ENCODE peak calls at places on chromosomes 1 and 21, in six cellular contexts. One of them, this sample, is unnamed.

GRCh38 chr1:98388431-98388830 is 273.1 kb upstream of the SNX7 start:
- DNase-seq in stimulated activated CD8-positive, alpha-beta memory T cell treated with anti-CD3 and anti-CD28 coated beads, Interleukin-2, amount 100 ng/mL, for 1 hour: no peak
- DNase-seq in GM12891: no peak
- DNase-seq in activated CD4-positive, CD25-positive, alpha-beta regulatory T cell: no peak
- DNase-seq in progenitor cell of endocrine pancreas: no peak
- DNase-seq in WTC11: no peak
- DNase-seq in this sample: no peak

GRCh38 chr1:224631471-224632105 is 15.5 kb downstream of the CNIH3 start:
- DNase-seq in stimulated activated CD8-positive, alpha-beta memory T cell treated with anti-CD3 and anti-CD28 coated beads, Interleukin-2, amount 100 ng/mL, for 1 hour: no peak
- DNase-seq in GM12891: no peak
- DNase-seq in activated CD4-positive, CD25-positive, alpha-beta regulatory T cell: no peak
- DNase-seq in progenitor cell of endocrine pancreas: no peak
- DNase-seq in WTC11: no peak
- DNase-seq in this sample: no peak

GRCh38 chr1:240092301-240093119 is 827 bp downstream of the FMN2 start:
- DNase-seq in stimulated activated CD8-positive, alpha-beta memory T cell treated with anti-CD3 and anti-CD28 coated beads, Interleukin-2, amount 100 ng/mL, for 1 hour: no peak
- DNase-seq in GM12891: peak; percentile 25
- DNase-seq in activated CD4-positive, CD25-positive, alpha-beta regulatory T cell: no peak
- DNase-seq in progenitor cell of endocrine pancreas: peak; percentile 33
- DNase-seq in WTC11: peak; percentile 31
- DNase-seq in this sample: no peak

GRCh38 chr1:75135829-75136142 is 1.6 kb downstream of the LHX8 start:
- DNase-seq in stimulated activated CD8-positive, alpha-beta memory T cell treated with anti-CD3 and anti-CD28 coated beads, Interleukin-2, amount 100 ng/mL, for 1 hour: no peak
- DNase-seq in GM12891: no peak
- DNase-seq in activated CD4-positive, CD25-positive, alpha-beta regulatory T cell: no peak
- DNase-seq in progenitor cell of endocrine pancreas: no peak
- DNase-seq in WTC11: no peak
- DNase-seq in this sample: no peak

GRCh38 chr1:156378557-156378956 is 9.5 kb downstream of the RHBG start:
- DNase-seq in stimulated activated CD8-positive, alpha-beta memory T cell treated with anti-CD3 and anti-CD28 coated beads, Interleukin-2, amount 100 ng/mL, for 1 hour: no peak
- DNase-seq in GM12891: no peak
- DNase-seq in activated CD4-positive, CD25-positive, alpha-beta regulatory T cell: no peak
- DNase-seq in progenitor cell of endocrine pancreas: no peak
- DNase-seq in WTC11: no peak
- DNase-seq in this sample: no peak

GRCh38 chr1:38696371-38696770 is 163.2 kb downstream of the RRAGC start:
- DNase-seq in stimulated activated CD8-positive, alpha-beta memory T cell treated with anti-CD3 and anti-CD28 coated beads, Interleukin-2, amount 100 ng/mL, for 1 hour: no peak
- DNase-seq in GM12891: no peak
- DNase-seq in activated CD4-positive, CD25-positive, alpha-beta regulatory T cell: no peak
- DNase-seq in progenitor cell of endocrine pancreas: no peak
- DNase-seq in WTC11: no peak
- DNase-seq in this sample: no peak

GRCh38 chr1:184387069-184387870 is 441 bp downstream of the C1orf21 start:
- DNase-seq in stimulated activated CD8-positive, alpha-beta memory T cell treated with anti-CD3 and anti-CD28 coated beads, Interleukin-2, amount 100 ng/mL, for 1 hour: peak; percentile 33
- DNase-seq in GM12891: peak; percentile 22
- DNase-seq in activated CD4-positive, CD25-positive, alpha-beta regulatory T cell: no peak
- DNase-seq in progenitor cell of endocrine pancreas: peak; percentile 30
- DNase-seq in WTC11: peak; percentile 47
- DNase-seq in this sample: no peak

GRCh38 chr1:150168960-150169565 is 19.3 kb downstream of the PLEKHO1 start:
- DNase-seq in stimulated activated CD8-positive, alpha-beta memory T cell treated with anti-CD3 and anti-CD28 coated beads, Interleukin-2, amount 100 ng/mL, for 1 hour: peak; percentile 33
- DNase-seq in GM12891: no peak
- DNase-seq in activated CD4-positive, CD25-positive, alpha-beta regulatory T cell: peak; percentile 31
- DNase-seq in progenitor cell of endocrine pancreas: peak; percentile 67
- DNase-seq in WTC11: peak; percentile 83
- DNase-seq in this sample: peak; percentile 82

GRCh38 chr1:235767795-235768194 is 98.9 kb downstream of the LYST start:
- DNase-seq in stimulated activated CD8-positive, alpha-beta memory T cell treated with anti-CD3 and anti-CD28 coated beads, Interleukin-2, amount 100 ng/mL, for 1 hour: no peak
- DNase-seq in GM12891: peak; percentile 17
- DNase-seq in activated CD4-positive, CD25-positive, alpha-beta regulatory T cell: no peak
- DNase-seq in progenitor cell of endocrine pancreas: no peak
- DNase-seq in WTC11: no peak
- DNase-seq in this sample: no peak

GRCh38 chr1:100942304-100943046 is 46.6 kb downstream of the SLC30A7 start:
- DNase-seq in stimulated activated CD8-positive, alpha-beta memory T cell treated with anti-CD3 and anti-CD28 coated beads, Interleukin-2, amount 100 ng/mL, for 1 hour: no peak
- DNase-seq in GM12891: no peak
- DNase-seq in activated CD4-positive, CD25-positive, alpha-beta regulatory T cell: no peak
- DNase-seq in progenitor cell of endocrine pancreas: no peak
- DNase-seq in WTC11: no peak
- DNase-seq in this sample: no peak

GRCh38 chr1:200415693-200416593 is 6.1 kb upstream of the ZNF281 start:
- DNase-seq in stimulated activated CD8-positive, alpha-beta memory T cell treated with anti-CD3 and anti-CD28 coated beads, Interleukin-2, amount 100 ng/mL, for 1 hour: no peak
- DNase-seq in GM12891: no peak
- DNase-seq in activated CD4-positive, CD25-positive, alpha-beta regulatory T cell: no peak
- DNase-seq in progenitor cell of endocrine pancreas: no peak
- DNase-seq in WTC11: no peak
- DNase-seq in this sample: no peak

GRCh38 chr21:35316933-35317332 is 267.8 kb upstream of the RUNX1 start:
- DNase-seq in stimulated activated CD8-positive, alpha-beta memory T cell treated with anti-CD3 and anti-CD28 coated beads, Interleukin-2, amount 100 ng/mL, for 1 hour: no peak
- DNase-seq in GM12891: no peak
- DNase-seq in activated CD4-positive, CD25-positive, alpha-beta regulatory T cell: no peak
- DNase-seq in progenitor cell of endocrine pancreas: no peak
- DNase-seq in WTC11: no peak
- DNase-seq in this sample: no peak

GRCh38 chr21:42448683-42449082 is 45.0 kb downstream of the UBASH3A start:
- DNase-seq in stimulated activated CD8-positive, alpha-beta memory T cell treated with anti-CD3 and anti-CD28 coated beads, Interleukin-2, amount 100 ng/mL, for 1 hour: no peak
- DNase-seq in GM12891: no peak
- DNase-seq in activated CD4-positive, CD25-positive, alpha-beta regulatory T cell: no peak
- DNase-seq in progenitor cell of endocrine pancreas: no peak
- DNase-seq in WTC11: no peak
- DNase-seq in this sample: no peak

GRCh38 chr1:205961405-205961804 is 18.1 kb upstream of the SLC26A9 start:
- DNase-seq in stimulated activated CD8-positive, alpha-beta memory T cell treated with anti-CD3 and anti-CD28 coated beads, Interleukin-2, amount 100 ng/mL, for 1 hour: no peak
- DNase-seq in GM12891: no peak
- DNase-seq in activated CD4-positive, CD25-positive, alpha-beta regulatory T cell: no peak
- DNase-seq in progenitor cell of endocrine pancreas: no peak
- DNase-seq in WTC11: no peak
- DNase-seq in this sample: no peak

GRCh38 chr1:230992100-230992774 is 13.3 kb downstream of the ARV1 start:
- DNase-seq in stimulated activated CD8-positive, alpha-beta memory T cell treated with anti-CD3 and anti-CD28 coated beads, Interleukin-2, amount 100 ng/mL, for 1 hour: no peak
- DNase-seq in GM12891: no peak
- DNase-seq in activated CD4-positive, CD25-positive, alpha-beta regulatory T cell: no peak
- DNase-seq in progenitor cell of endocrine pancreas: no peak
- DNase-seq in WTC11: no peak
- DNase-seq in this sample: no peak

GRCh38 chr1:163182330-163182949 is 20.3 kb downstream of the RGS5 start:
- DNase-seq in stimulated activated CD8-positive, alpha-beta memory T cell treated with anti-CD3 and anti-CD28 coated beads, Interleukin-2, amount 100 ng/mL, for 1 hour: no peak
- DNase-seq in GM12891: no peak
- DNase-seq in activated CD4-positive, CD25-positive, alpha-beta regulatory T cell: no peak
- DNase-seq in progenitor cell of endocrine pancreas: no peak
- DNase-seq in WTC11: no peak
- DNase-seq in this sample: no peak

GRCh38 chr1:23634840-23635642 is 56.6 kb upstream of the RPL11 start:
- DNase-seq in stimulated activated CD8-positive, alpha-beta memory T cell treated with anti-CD3 and anti-CD28 coated beads, Interleukin-2, amount 100 ng/mL, for 1 hour: peak; percentile 17
- DNase-seq in GM12891: peak; percentile 62
- DNase-seq in activated CD4-positive, CD25-positive, alpha-beta regulatory T cell: no peak
- DNase-seq in progenitor cell of endocrine pancreas: peak; percentile 36
- DNase-seq in WTC11: peak; percentile 61
- DNase-seq in this sample: peak; percentile 81

GRCh38 chr1:47656719-47657685 is 219.2 kb downstream of the FOXD2 start:
- DNase-seq in stimulated activated CD8-positive, alpha-beta memory T cell treated with anti-CD3 and anti-CD28 coated beads, Interleukin-2, amount 100 ng/mL, for 1 hour: no peak
- DNase-seq in GM12891: no peak
- DNase-seq in activated CD4-positive, CD25-positive, alpha-beta regulatory T cell: no peak
- DNase-seq in progenitor cell of endocrine pancreas: no peak
- DNase-seq in WTC11: no peak
- DNase-seq in this sample: no peak

GRCh38 chr1:213977909-213978308 is 9.9 kb upstream of the PROX1 start:
- DNase-seq in stimulated activated CD8-positive, alpha-beta memory T cell treated with anti-CD3 and anti-CD28 coated beads, Interleukin-2, amount 100 ng/mL, for 1 hour: no peak
- DNase-seq in GM12891: no peak
- DNase-seq in activated CD4-positive, CD25-positive, alpha-beta regulatory T cell: no peak
- DNase-seq in progenitor cell of endocrine pancreas: no peak
- DNase-seq in WTC11: no peak
- DNase-seq in this sample: no peak

GRCh38 chr1:192104852-192105251 is 53.4 kb upstream of the RGS18 start:
- DNase-seq in stimulated activated CD8-positive, alpha-beta memory T cell treated with anti-CD3 and anti-CD28 coated beads, Interleukin-2, amount 100 ng/mL, for 1 hour: no peak
- DNase-seq in GM12891: no peak
- DNase-seq in activated CD4-positive, CD25-positive, alpha-beta regulatory T cell: no peak
- DNase-seq in progenitor cell of endocrine pancreas: no peak
- DNase-seq in WTC11: no peak
- DNase-seq in this sample: no peak

GRCh38 chr1:51044834-51045233 is 57.2 kb upstream of the C1orf185 start:
- DNase-seq in stimulated activated CD8-positive, alpha-beta memory T cell treated with anti-CD3 and anti-CD28 coated beads, Interleukin-2, amount 100 ng/mL, for 1 hour: no peak
- DNase-seq in GM12891: no peak
- DNase-seq in activated CD4-positive, CD25-positive, alpha-beta regulatory T cell: no peak
- DNase-seq in progenitor cell of endocrine pancreas: no peak
- DNase-seq in WTC11: no peak
- DNase-seq in this sample: no peak

GRCh38 chr1:17920881-17921635 is 165.9 kb downstream of the ACTL8 start:
- DNase-seq in stimulated activated CD8-positive, alpha-beta memory T cell treated with anti-CD3 and anti-CD28 coated beads, Interleukin-2, amount 100 ng/mL, for 1 hour: no peak
- DNase-seq in GM12891: no peak
- DNase-seq in activated CD4-positive, CD25-positive, alpha-beta regulatory T cell: no peak
- DNase-seq in progenitor cell of endocrine pancreas: no peak
- DNase-seq in WTC11: no peak
- DNase-seq in this sample: no peak

GRCh38 chr1:78171736-78172590 is 126.2 kb downstream of the GIPC2 start:
- DNase-seq in stimulated activated CD8-positive, alpha-beta memory T cell treated with anti-CD3 and anti-CD28 coated beads, Interleukin-2, amount 100 ng/mL, for 1 hour: no peak
- DNase-seq in GM12891: no peak
- DNase-seq in activated CD4-positive, CD25-positive, alpha-beta regulatory T cell: no peak
- DNase-seq in progenitor cell of endocrine pancreas: no peak
- DNase-seq in WTC11: no peak
- DNase-seq in this sample: no peak

GRCh38 chr1:114336360-114336759 is 174.6 kb downstream of the TRIM33 start:
- DNase-seq in stimulated activated CD8-positive, alpha-beta memory T cell treated with anti-CD3 and anti-CD28 coated beads, Interleukin-2, amount 100 ng/mL, for 1 hour: no peak
- DNase-seq in GM12891: no peak
- DNase-seq in activated CD4-positive, CD25-positive, alpha-beta regulatory T cell: no peak
- DNase-seq in progenitor cell of endocrine pancreas: no peak
- DNase-seq in WTC11: no peak
- DNase-seq in this sample: no peak

GRCh38 chr1:96340688-96341087 is 380.9 kb upstream of the PTBP2 start:
- DNase-seq in stimulated activated CD8-positive, alpha-beta memory T cell treated with anti-CD3 and anti-CD28 coated beads, Interleukin-2, amount 100 ng/mL, for 1 hour: no peak
- DNase-seq in GM12891: no peak
- DNase-seq in activated CD4-positive, CD25-positive, alpha-beta regulatory T cell: no peak
- DNase-seq in progenitor cell of endocrine pancreas: no peak
- DNase-seq in WTC11: no peak
- DNase-seq in this sample: no peak

GRCh38 chr1:7375329-7375728 is 395.8 kb upstream of the VAMP3 start:
- DNase-seq in stimulated activated CD8-positive, alpha-beta memory T cell treated with anti-CD3 and anti-CD28 coated beads, Interleukin-2, amount 100 ng/mL, for 1 hour: no peak
- DNase-seq in GM12891: no peak
- DNase-seq in activated CD4-positive, CD25-positive, alpha-beta regulatory T cell: no peak
- DNase-seq in progenitor cell of endocrine pancreas: no peak
- DNase-seq in WTC11: no peak
- DNase-seq in this sample: no peak

GRCh38 chr1:23709229-23709628 is 17.6 kb downstream of the RPL11 start:
- DNase-seq in stimulated activated CD8-positive, alpha-beta memory T cell treated with anti-CD3 and anti-CD28 coated beads, Interleukin-2, amount 100 ng/mL, for 1 hour: no peak
- DNase-seq in GM12891: no peak
- DNase-seq in activated CD4-positive, CD25-positive, alpha-beta regulatory T cell: no peak
- DNase-seq in progenitor cell of endocrine pancreas: no peak
- DNase-seq in WTC11: no peak
- DNase-seq in this sample: no peak

GRCh38 chr1:52601519-52601918 is 652 bp upstream of the GPX7 start:
- DNase-seq in stimulated activated CD8-positive, alpha-beta memory T cell treated with anti-CD3 and anti-CD28 coated beads, Interleukin-2, amount 100 ng/mL, for 1 hour: no peak
- DNase-seq in GM12891: no peak
- DNase-seq in activated CD4-positive, CD25-positive, alpha-beta regulatory T cell: no peak
- DNase-seq in progenitor cell of endocrine pancreas: no peak
- DNase-seq in WTC11: no peak
- DNase-seq in this sample: no peak

GRCh38 chr1:161068306-161069200 is 1.1 kb downstream of the ARHGAP30 start:
- DNase-seq in stimulated activated CD8-positive, alpha-beta memory T cell treated with anti-CD3 and anti-CD28 coated beads, Interleukin-2, amount 100 ng/mL, for 1 hour: peak; percentile 67
- DNase-seq in GM12891: no peak
- DNase-seq in activated CD4-positive, CD25-positive, alpha-beta regulatory T cell: peak; percentile 61
- DNase-seq in progenitor cell of endocrine pancreas: no peak
- DNase-seq in WTC11: no peak
- DNase-seq in this sample: no peak

GRCh38 chr1:183416850-183417690 is 1.1 kb downstream of the NMNAT2 start:
- DNase-seq in stimulated activated CD8-positive, alpha-beta memory T cell treated with anti-CD3 and anti-CD28 coated beads, Interleukin-2, amount 100 ng/mL, for 1 hour: peak; percentile 4
- DNase-seq in GM12891: peak; percentile 25
- DNase-seq in activated CD4-positive, CD25-positive, alpha-beta regulatory T cell: no peak
- DNase-seq in progenitor cell of endocrine pancreas: peak; percentile 81
- DNase-seq in WTC11: peak; percentile 88
- DNase-seq in this sample: peak; percentile 33

GRCh38 chr1:81327743-81328142 is 473.0 kb upstream of the ADGRL2 start:
- DNase-seq in stimulated activated CD8-positive, alpha-beta memory T cell treated with anti-CD3 and anti-CD28 coated beads, Interleukin-2, amount 100 ng/mL, for 1 hour: no peak
- DNase-seq in GM12891: no peak
- DNase-seq in activated CD4-positive, CD25-positive, alpha-beta regulatory T cell: no peak
- DNase-seq in progenitor cell of endocrine pancreas: no peak
- DNase-seq in WTC11: no peak
- DNase-seq in this sample: no peak

GRCh38 chr1:92404661-92405060 is 82.1 kb downstream of the GFI1 start:
- DNase-seq in stimulated activated CD8-positive, alpha-beta memory T cell treated with anti-CD3 and anti-CD28 coated beads, Interleukin-2, amount 100 ng/mL, for 1 hour: no peak
- DNase-seq in GM12891: no peak
- DNase-seq in activated CD4-positive, CD25-positive, alpha-beta regulatory T cell: no peak
- DNase-seq in progenitor cell of endocrine pancreas: no peak
- DNase-seq in WTC11: no peak
- DNase-seq in this sample: no peak

GRCh38 chr1:171841931-171842723 is 829 bp downstream of the DNM3 start:
- DNase-seq in stimulated activated CD8-positive, alpha-beta memory T cell treated with anti-CD3 and anti-CD28 coated beads, Interleukin-2, amount 100 ng/mL, for 1 hour: no peak
- DNase-seq in GM12891: peak; percentile 17
- DNase-seq in activated CD4-positive, CD25-positive, alpha-beta regulatory T cell: no peak
- DNase-seq in progenitor cell of endocrine pancreas: no peak
- DNase-seq in WTC11: peak; percentile 41
- DNase-seq in this sample: peak; percentile 7

GRCh38 chr1:47575855-47576757 is 138.3 kb downstream of the FOXD2 start:
- DNase-seq in stimulated activated CD8-positive, alpha-beta memory T cell treated with anti-CD3 and anti-CD28 coated beads, Interleukin-2, amount 100 ng/mL, for 1 hour: no peak
- DNase-seq in GM12891: no peak
- DNase-seq in activated CD4-positive, CD25-positive, alpha-beta regulatory T cell: no peak
- DNase-seq in progenitor cell of endocrine pancreas: no peak
- DNase-seq in WTC11: no peak
- DNase-seq in this sample: no peak

This sample was measured in HuH-7.5.